ENCODE peak calls at places on chromosomes 4 and X, in seven cellular contexts. R is naive B cell; L is stimulated activated CD8-positive, alpha-beta memory T cell treated with anti-CD3 and anti-CD28 coated beads, Interleukin-4, amount 100 ng/mL, for 24 hours; X is Kasumi-1; O is lung; U is substantia nigra; Q is naive thymus-derived CD4-positive, alpha-beta T cell. N is an unnamed sample.

GRCh38 chr4:19961092-19961491 is 290.6 kb upstream of the SLIT2 start:
- DNase-seq in R (no peak), L (no peak), X (no peak), O (no peak), U (no peak), Q (no peak), N (no peak)

GRCh38 chr4:10108818-10109783 is 7.5 kb downstream of the WDR1 start:
- DNase-seq in R (no peak), L (no peak), X (no peak), O (no peak), U (no peak), Q (no peak), N (no peak)

GRCh38 chr4:1520145-1520661 is 114.0 kb upstream of the NKX1-1 start:
- DNase-seq in R (no peak), L (no peak), X (no peak), O (no peak), U (no peak), Q (no peak), N (no peak)

GRCh38 chrX:373641-374471 is 12.9 kb downstream of the PPP2R3B start:
- DNase-seq in R (no peak), L (peak), X (no peak), O (no peak), U (no peak), Q (peak), N (no peak)

GRCh38 chr4:153534792-153535629 is 68.9 kb downstream of the TMEM131L start:
- DNase-seq in R (no peak), L (no peak), X (no peak), O (no peak), U (no peak), Q (no peak), N (no peak)

GRCh38 chr4:86976801-86977485 is 42.1 kb downstream of the AFF1 start:
- DNase-seq in R (no peak), L (no peak), X (no peak), O (no peak), U (no peak), Q (no peak), N (no peak)

GRCh38 chrX:10050481-10050880 is 83.3 kb downstream of the CLDN34 start:
- DNase-seq in R (no peak), L (no peak), X (no peak), O (peak), U (no peak), Q (no peak), N (no peak)

GRCh38 chr4:145619639-145619996 is 433 bp downstream of the MMAA start:
- DNase-seq in R (no peak), L (peak), X (peak), O (peak), U (no peak), Q (no peak), N (peak)

GRCh38 chr4:113689394-113689793 is 72.1 kb downstream of the CAMK2D start:
- DNase-seq in R (no peak), L (no peak), X (no peak), O (no peak), U (no peak), Q (no peak), N (no peak)

GRCh38 chr4:129223955-129224354 is 128.0 kb downstream of the C4orf33 start:
- DNase-seq in R (no peak), L (no peak), X (no peak), O (no peak), U (no peak), Q (no peak), N (peak)

GRCh38 chrX:132956421-132957210 is 1.8 kb downstream of the HS6ST2 start:
- DNase-seq in R (no peak), L (no peak), X (no peak), O (no peak), U (no peak), Q (no peak), N (no peak)

GRCh38 chr4:757111-757510 is 51.5 kb downstream of the PCGF3 start:
- DNase-seq in R (no peak), L (no peak), X (no peak), O (no peak), U (no peak), Q (no peak), N (no peak)

GRCh38 chr4:2511645-2512131 is 24.8 kb upstream of the FAM193A start:
- DNase-seq in R (no peak), L (no peak), X (no peak), O (no peak), U (no peak), Q (no peak), N (no peak)

GRCh38 chr4:111678466-111678865 is 466.8 kb upstream of the FAM241A start:
- DNase-seq in R (no peak), L (no peak), X (no peak), O (no peak), U (no peak), Q (no peak), N (no peak)

GRCh38 chr4:48341776-48342558 is 638 bp downstream of the SLAIN2 start:
- DNase-seq in R (no peak), L (peak), X (peak), O (peak), U (peak), Q (no peak), N (peak)

GRCh38 chr4:70544279-70544870 is 26.0 kb downstream of the AMTN start:
- DNase-seq in R (no peak), L (no peak), X (peak), O (no peak), U (no peak), Q (no peak), N (no peak)

GRCh38 chrX:37350034-37350365 is 836 bp downstream of the PRRG1 start:
- DNase-seq in R (no peak), L (no peak), X (no peak), O (no peak), U (no peak), Q (no peak), N (no peak)

GRCh38 chrX:66918511-66918910 is 279.6 kb upstream of the EDA2R start:
- DNase-seq in R (no peak), L (no peak), X (no peak), O (no peak), U (no peak), Q (no peak), N (no peak)

GRCh38 chr4:96073446-96073845 is 233.6 kb downstream of the PDHA2 start:
- DNase-seq in R (no peak), L (no peak), X (no peak), O (no peak), U (no peak), Q (no peak), N (no peak)

N was measured in NCI-H748 treated with DMSO at 0.1 percent for 48 hours.